ENCODE peak calls at places on chromosomes 16 and 17, in eight cellular contexts. Z is cardiac muscle cell, K is body of pancreas, Q is IMR-90, C is gastrocnemius medialis, F is AG04450, U is osteoblast, Y is PC-3. L is an unnamed sample. For H3K27me3 and H3K9me3, the result is how much of the 10 kb centered on the place peaks cover.

GRCh38 chr17:27241346-27241946 is 52.5 kb upstream of the WSB1 start:
- DNase-seq in Z (peak), K (no peak), Q (peak), C (no peak), F (no peak), U (peak), Y (peak), L (no peak)

GRCh38 chr16:85471469-85472431 is 141.4 kb upstream of the GSE1 start:
- DNase-seq in Z (peak), K (peak), Q (no peak), C (no peak), F (no peak), U (no peak), Y (peak), L (no peak)

GRCh38 chr16:17289671-17290070 is 181.1 kb downstream of the XYLT1 start:
- DNase-seq in Z (no peak), K (no peak), Q (no peak), C (no peak), F (no peak), U (no peak), Y (no peak), L (no peak)

GRCh38 chr16:88826070-88826840 is 14.5 kb upstream of the APRT start:
- DNase-seq in Z (no peak), K (no peak), Q (no peak), C (no peak), F (no peak), U (no peak), Y (no peak), L (no peak)

GRCh38 chr16:51629602-51630001 is 478.5 kb upstream of the SALL1 start:
- DNase-seq in Z (no peak), K (no peak), Q (no peak), C (no peak), F (no peak), U (no peak), Y (no peak), L (no peak)

GRCh38 chr17:81254955-81255717 is 16.0 kb downstream of the NDUFAF8 start:
- DNase-seq in Z (peak), K (peak), Q (peak), C (peak), F (peak), U (peak), Y (peak), L (peak)

GRCh38 chr16:75555213-75555706 is 792 bp downstream of the TMEM231 start:
- DNase-seq in Z (peak), K (peak), Q (peak), C (peak), F (peak), U (peak), Y (peak), L (peak)

GRCh38 chr17:50495918-50496317 is 12.3 kb upstream of the MYCBPAP start:
- DNase-seq in Z (peak), K (no peak), Q (peak), C (no peak), F (no peak), U (peak), Y (peak), L (no peak)

GRCh38 chr16:73031155-73031866 is 16.6 kb downstream of the ZFHX3 start:
- DNase-seq in Z (no peak), K (no peak), Q (no peak), C (no peak), F (no peak), U (no peak), Y (no peak), L (no peak)

GRCh38 chr17:30824002-30824355 is 513 bp downstream of the CRLF3 start:
- DNase-seq in Z (no peak), K (peak), Q (no peak), C (no peak), F (no peak), U (peak), Y (no peak), L (peak)

GRCh38 chr17:42135664-42136653 is 13.4 kb downstream of the HSPB9 start:
- DNase-seq in Z (peak), K (peak), Q (peak), C (no peak), F (no peak), U (peak), Y (no peak), L (peak)

GRCh38 chr16:61306204-61306603 is 730.0 kb downstream of the CDH8 start:
- DNase-seq in Z (no peak), K (no peak), Q (no peak), C (no peak), F (no peak), U (no peak), Y (no peak), L (no peak)

GRCh38 chr17:20063665-20064648 is 54.8 kb downstream of the SPECC1 start:
- DNase-seq in Z (peak), K (peak), Q (peak), C (peak), F (peak), U (peak), Y (peak), L (peak)

GRCh38 chr17:145671-146541 is 8.5 kb downstream of the SCGB1C2 start:
- DNase-seq in Z (no peak), K (peak), Q (no peak), C (no peak), F (no peak), U (peak), Y (no peak), L (no peak)

GRCh38 chr16:59385953-59386352 is 651.8 kb upstream of the GOT2 start:
- DNase-seq in Z (peak), K (peak), Q (peak), C (no peak), F (no peak), U (peak), Y (peak), L (no peak)

GRCh38 chr17:1830288-1830687 is 483 bp downstream of the RPA1 start:
- DNase-seq in Z (peak), K (no peak), Q (no peak), C (no peak), F (no peak), U (peak), Y (peak), L (no peak)

GRCh38 chr17:32266389-32267269 is 997 bp downstream of the RHBDL3 start:
- DNase-seq in Z (no peak), K (no peak), Q (no peak), C (no peak), F (no peak), U (peak), Y (no peak), L (no peak)

GRCh38 chr16:63385714-63386113 is 1349.5 kb upstream of the CDH8 start:
- DNase-seq in Z (no peak), K (no peak), Q (no peak), C (no peak), F (no peak), U (no peak), Y (no peak), L (no peak)

GRCh38 chr17:81536299-81537290 is 8.4 kb downstream of the FSCN2 start:
- DNase-seq in Z (peak), K (peak), Q (peak), C (no peak), F (no peak), U (no peak), Y (no peak), L (no peak)

GRCh38 chr17:35149941-35150340 is 2.3 kb downstream of the UNC45B start:
- DNase-seq in Z (no peak), K (no peak), Q (no peak), C (no peak), F (no peak), U (no peak), Y (no peak), L (no peak)

GRCh38 chr17:248337-249235 is 67.1 kb upstream of the DOC2B start:
- DNase-seq in Z (no peak), K (peak), Q (no peak), C (no peak), F (no peak), U (peak), Y (no peak), L (no peak)

GRCh38 chr17:41937970-41938851 is 7.8 kb downstream of the ODAD4 start:
- DNase-seq in Z (no peak), K (peak), Q (no peak), C (peak), F (no peak), U (no peak), Y (no peak), L (peak)

GRCh38 chr17:75242461-75243042 is 18.9 kb downstream of the GGA3 start:
- DNase-seq in Z (no peak), K (no peak), Q (no peak), C (no peak), F (no peak), U (peak), Y (no peak), L (no peak)

GRCh38 chr17:1880851-1881630 is 51.2 kb downstream of the RPA1 start:
- DNase-seq in Z (peak), K (no peak), Q (peak), C (no peak), F (no peak), U (peak), Y (no peak), L (no peak)

GRCh38 chr16:25007284-25007984 is 7.7 kb downstream of the ARHGAP17 start:
- DNase-seq in Z (peak), K (no peak), Q (peak), C (no peak), F (no peak), U (peak), Y (no peak), L (no peak)

GRCh38 chr17:47253541-47254402 is at the start of gene ITGB3:
- DNase-seq in Z (peak), K (peak), Q (peak), C (peak), F (no peak), U (peak), Y (peak), L (peak)

GRCh38 chr16:57540387-57540786 is 2.1 kb upstream of the ADGRG5 start:
- DNase-seq in Z (no peak), K (no peak), Q (no peak), C (no peak), F (no peak), U (peak), Y (no peak), L (peak)

GRCh38 chr16:70430667-70431536 is 8.0 kb downstream of the ST3GAL2 start:
- DNase-seq in Z (no peak), K (peak), Q (peak), C (no peak), F (no peak), U (peak), Y (peak), L (peak)

GRCh38 chr16:65002265-65002664 is 119.6 kb downstream of the CDH11 start:
- DNase-seq in Z (peak), K (no peak), Q (peak), C (no peak), F (no peak), U (peak), Y (no peak), L (no peak)

GRCh38 chr16:31148281-31148728 is 1.6 kb downstream of the PRSS36 start:
- DNase-seq in Z (no peak), K (peak), Q (no peak), C (no peak), F (no peak), U (peak), Y (no peak), L (no peak)

GRCh38 chr16:86513471-86514277 is 3.3 kb downstream of the FOXF1 start:
- DNase-seq in Z (no peak), K (no peak), Q (no peak), C (no peak), F (no peak), U (peak), Y (no peak), L (no peak)

GRCh38 chr16:86516618-86517003 is 6.3 kb downstream of the FOXF1 start:
- DNase-seq in Z (peak), K (no peak), Q (peak), C (no peak), F (no peak), U (peak), Y (no peak), L (no peak)

GRCh38 chr16:86515780-86516617 is 5.7 kb downstream of the FOXF1 start:
- DNase-seq in Z (peak), K (no peak), Q (peak), C (no peak), F (no peak), U (peak), Y (no peak), L (no peak)

GRCh38 chr16:86515420-86515779 is 5.1 kb downstream of the FOXF1 start:
- DNase-seq in Z (no peak), K (no peak), Q (peak), C (no peak), F (no peak), U (no peak), Y (no peak), L (no peak)

GRCh38 chr16:86514656-86515376 is 4.5 kb downstream of the FOXF1 start:
- DNase-seq in Z (no peak), K (no peak), Q (peak), C (no peak), F (no peak), U (peak), Y (no peak), L (no peak)
- H3K27me3 ChIP-seq in Z (half or more), K (under half), Q (under half), C (half or more), F (under half), U (half or more), Y (half or more), L (half or more)

GRCh38 chr17:53449324-53449723 is 373.4 kb upstream of the KIF2B start:
- DNase-seq in Z (no peak), K (no peak), Q (no peak), C (no peak), F (no peak), U (no peak), Y (no peak), L (no peak)
- H3K9me3 ChIP-seq in Z (under half), K (under half), Q (under half), C (under half), F (under half), U (under half), Y (under half), L (under half)

DNA sequence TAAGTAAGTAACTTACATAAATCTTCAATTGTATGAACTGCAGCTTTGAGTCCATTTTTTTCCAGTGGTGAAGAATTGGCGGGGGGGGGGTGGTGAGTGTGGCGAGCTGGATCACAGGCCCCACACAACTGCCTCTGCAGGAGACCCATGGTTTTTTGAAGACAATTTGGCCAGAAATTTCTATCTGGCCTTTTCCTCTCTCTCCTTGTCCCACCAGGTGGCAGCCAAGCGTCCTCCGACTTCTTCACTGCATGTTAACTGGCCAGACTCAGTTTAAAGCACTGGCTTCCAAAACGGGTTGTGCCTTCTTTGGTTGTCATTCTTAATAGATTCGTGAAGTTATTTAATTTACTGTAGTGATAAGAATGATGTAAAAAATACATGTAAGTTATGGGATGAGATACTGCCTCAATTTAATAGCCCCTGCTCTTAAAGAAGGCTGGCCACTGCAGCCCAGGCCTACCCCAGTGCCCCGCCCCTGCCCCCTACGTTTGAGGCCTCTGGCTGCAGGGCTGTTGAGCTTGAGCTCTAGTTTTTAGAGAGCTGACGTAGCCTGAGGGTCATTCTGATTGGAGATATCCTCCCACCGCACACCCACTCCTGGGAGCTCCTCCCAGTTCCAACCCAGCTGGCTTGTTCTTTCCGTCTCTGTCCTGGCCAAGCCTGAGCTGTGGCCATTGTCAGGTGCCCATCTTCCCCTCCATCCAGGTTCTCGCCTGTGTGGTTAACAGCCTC is 36.4 kb downstream of the AKAP1 start:
- DNase-seq in Z (peak), K (peak), Q (peak), C (no peak), F (no peak), U (no peak), Y (peak), L (no peak)
- TF ChIP-seq CTCF in Z (peak), K (peak), Q (peak), C (peak), F (peak), U (peak), Y (peak), L (no peak)

DNA sequence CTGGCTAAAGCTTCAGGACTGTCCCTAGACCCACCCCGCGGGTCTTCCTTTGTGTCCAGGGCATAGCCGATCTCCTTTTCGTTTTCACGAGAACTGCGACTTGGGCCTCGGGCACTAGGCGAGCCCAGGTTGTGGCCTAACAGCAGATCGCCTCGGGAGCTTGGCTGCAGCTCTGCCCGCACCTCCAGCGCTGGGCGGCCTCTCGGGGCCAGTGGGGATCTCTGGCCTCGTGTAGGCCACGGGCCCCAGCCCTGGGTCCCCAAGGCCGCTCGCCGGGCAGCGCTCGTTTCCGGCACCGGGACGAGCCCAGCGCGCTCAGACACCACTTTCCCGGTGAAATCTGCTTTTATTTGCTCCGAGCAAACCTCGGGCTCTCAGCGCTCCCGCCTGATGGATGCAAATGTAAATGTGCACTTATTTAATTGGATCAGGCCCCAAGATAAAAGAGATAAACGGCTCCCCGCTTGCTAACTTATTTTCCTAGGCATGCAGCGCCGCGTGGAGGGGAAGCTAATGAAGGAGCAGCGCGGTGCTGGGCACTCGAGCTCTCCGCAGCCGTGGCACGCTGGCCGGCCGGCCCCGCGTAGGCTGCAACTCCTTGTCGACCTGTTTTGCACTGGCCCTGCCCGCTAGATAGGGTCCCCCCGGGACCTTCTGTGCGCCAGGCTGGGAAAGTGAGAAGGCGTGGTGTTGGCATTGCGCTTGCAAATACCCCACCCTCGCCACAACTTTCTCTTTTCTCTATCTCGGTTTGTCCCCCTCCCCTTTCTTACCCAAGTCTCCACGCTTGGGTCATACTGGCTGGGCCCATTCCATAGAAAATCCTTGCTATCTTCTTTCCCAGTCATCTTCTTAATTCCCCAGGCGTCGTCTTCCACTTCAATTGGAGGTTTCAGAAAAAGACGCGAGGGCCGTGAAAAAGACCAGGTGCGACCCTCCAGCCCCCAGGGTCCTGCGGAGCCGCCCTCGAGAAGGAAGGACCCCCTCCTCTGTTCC is 8.0 kb downstream of the IRX5 start:
- DNase-seq in Z (peak), K (no peak), Q (no peak), C (no peak), F (no peak), U (peak), Y (no peak), L (no peak)
- H3K27me3 ChIP-seq in Z (under half), K (half or more), Q (half or more), C (half or more), F (half or more), U (under half), Y (under half), L (half or more)

DNA sequence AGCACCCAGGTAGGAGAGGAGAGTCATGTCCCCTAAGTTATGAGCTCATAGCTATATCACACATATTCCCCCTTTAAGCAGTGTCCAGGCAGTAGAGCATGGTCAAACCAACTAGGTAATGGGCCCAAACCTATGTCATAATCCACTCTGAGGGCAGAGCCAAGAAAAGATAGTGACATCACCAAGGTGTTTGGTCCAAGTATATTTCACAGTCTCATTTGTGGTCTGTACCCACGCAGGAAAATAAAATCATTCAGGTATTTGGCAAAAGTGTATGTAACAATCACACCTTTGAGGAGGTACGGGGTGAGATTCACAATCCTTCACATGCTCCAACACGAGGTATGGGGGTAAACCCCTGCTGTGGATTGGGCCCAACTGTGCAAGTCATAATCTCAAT is 2112.8 kb downstream of the TP53TG3F start:
- DNase-seq in Z (no peak), K (no peak), Q (no peak), C (no peak), F (no peak), U (no peak), Y (no peak), L (no peak)
- H3K9me3 ChIP-seq in Z (under half), K (under half), Q (under half), C (under half), F (half or more), U (under half), Y (under half), L (under half)

DNA sequence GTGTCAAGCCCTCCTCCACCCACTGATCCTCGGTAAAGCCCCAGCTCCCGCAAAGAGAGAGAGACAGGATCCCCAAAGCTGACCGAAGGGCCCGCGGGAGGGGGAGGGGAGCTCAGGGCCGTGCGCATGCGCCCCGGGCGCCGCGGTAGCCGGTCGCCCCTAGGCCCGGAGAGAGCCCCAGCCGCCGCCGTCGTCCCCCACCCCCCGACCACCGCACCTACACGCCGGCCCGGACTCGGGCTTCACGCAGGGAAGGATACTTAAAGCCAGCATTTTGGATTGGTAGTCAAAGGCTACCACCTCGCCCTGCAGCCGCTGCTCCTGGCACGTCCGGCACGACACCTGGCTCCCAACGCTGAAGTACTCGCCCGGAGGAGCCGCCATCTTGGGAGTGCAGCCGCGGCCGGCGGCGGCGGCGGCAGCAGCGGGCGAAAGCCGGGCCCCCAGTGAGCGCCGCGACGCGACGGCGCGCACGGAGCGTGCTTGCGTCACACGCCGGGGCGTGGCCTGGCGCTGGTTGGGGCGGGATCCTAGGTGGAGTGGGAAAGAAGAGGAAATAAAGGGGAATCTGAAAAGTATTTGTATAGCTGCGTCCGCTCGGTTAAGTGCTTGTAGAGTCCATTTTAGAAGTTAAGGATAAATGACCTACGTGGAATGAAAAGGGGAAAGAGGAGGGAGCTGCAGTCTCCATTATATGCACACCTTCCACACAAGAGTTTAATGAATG is at the start of gene LSM12:
- DNase-seq in Z (peak), K (peak), Q (peak), C (peak), F (peak), U (peak), Y (peak), L (peak)
- TF ChIP-seq CTCF in Z (no peak), K (no peak), Q (no peak), C (no peak), F (no peak), U (no peak), Y (no peak), L (no peak)

GRCh38 chr17:8014558-8014850 is 12.1 kb downstream of the GUCY2D start:
- DNase-seq in Z (no peak), K (no peak), Q (no peak), C (no peak), F (no peak), U (no peak), Y (no peak), L (no peak)
- H3K27me3 ChIP-seq in Z (under half), K (under half), Q (half or more), C (under half), F (under half), U (under half), Y (under half), L (under half)

L was measured in heart right ventricle.